ENCODE peak calls at places on chromosomes 13 and 19, in seven cellular contexts. O is IMR-90, M is breast epithelium, E is spleen, S is erythroblast, P is Peyer's patch, V is body of pancreas. R is an unnamed sample.

GRCh38 chr19:36573948-36574726 is 1.0 kb upstream of the ZNF529 start:
- DNase-seq in O (peak), P (no peak), E (no peak), M (no peak), S (no peak), V (no peak), R (peak)

GRCh38 chr19:17406039-17406886 is 833 bp upstream of the BST2 start:
- DNase-seq in V (no peak), O (no peak), S (no peak), P (peak), M (no peak), E (no peak), R (no peak)

GRCh38 chr19:12840091-12841079 is 2.1 kb downstream of the MAST1 start:
- DNase-seq in E (no peak), P (no peak), M (no peak), O (peak), S (peak), V (peak), R (peak)

GRCh38 chr13:36997716-36998427 is 1.3 kb downstream of the ALG5 start:
- DNase-seq in O (peak), M (no peak), E (no peak), P (no peak), V (no peak), S (no peak), R (no peak)

GRCh38 chr13:34408635-34409034 is 533.4 kb upstream of the NBEA start:
- DNase-seq in O (no peak), P (no peak), S (no peak), E (no peak), V (no peak), M (no peak), R (no peak)

GRCh38 chr13:43792456-43792855 is 5.7 kb upstream of the ENOX1 start:
- DNase-seq in S (no peak), V (no peak), P (no peak), O (no peak), M (no peak), E (no peak), R (no peak)

GRCh38 chr13:111460548-111461444 is 140.4 kb downstream of the TEX29 start:
- DNase-seq in O (peak), E (no peak), P (no peak), M (no peak), V (peak), S (no peak), R (peak)

GRCh38 chr19:9128171-9128570 is 1.4 kb upstream of the OR7G3 start:
- DNase-seq in O (peak), M (no peak), E (no peak), S (no peak), P (no peak), V (no peak), R (no peak)

GRCh38 chr13:51626749-51627148 is 42.5 kb downstream of the WDFY2 start:
- DNase-seq in O (no peak), E (no peak), S (no peak), M (no peak), P (no peak), V (peak), R (peak)

GRCh38 chr19:33430674-33431277 is 57.3 kb downstream of the CEBPG start:
- DNase-seq in S (peak), O (peak), M (peak), V (peak), E (peak), P (peak), R (peak)

GRCh38 chr19:47075941-47076340 is 27.5 kb upstream of the TMEM160 start:
- DNase-seq in V (no peak), E (no peak), M (no peak), O (peak), S (no peak), P (no peak), R (peak)

DNA sequence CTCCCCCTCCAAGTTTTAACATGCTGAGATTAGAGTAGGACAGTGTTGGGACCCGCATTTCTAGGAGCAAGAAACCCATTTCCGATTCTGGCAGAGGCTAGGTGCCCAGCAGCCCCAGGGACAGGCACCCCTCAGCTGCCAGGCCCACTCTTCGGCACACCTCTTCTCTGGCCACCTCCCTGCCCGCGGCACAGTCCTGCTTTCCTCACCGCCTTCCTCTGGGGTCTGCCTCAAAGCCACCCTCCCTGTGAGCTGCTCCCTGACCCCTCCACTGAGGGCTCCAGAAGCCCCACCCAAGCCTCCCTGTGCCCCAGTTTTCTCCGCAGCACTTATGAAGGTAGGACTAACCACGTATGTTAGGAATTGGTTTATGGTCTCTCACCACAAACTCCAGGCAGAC is 79.9 kb downstream of the STK24 start:
- DNase-seq in M (no peak), P (no peak), O (no peak), S (no peak), V (no peak), E (peak), R (no peak)
- TF ChIP-seq POLR2A in M (no peak), P (no peak), O (no peak), S (no peak), V (no peak), E (no peak), R (no peak)

GRCh38 chr19:5903502-5904301 is at the start of gene NDUFA11:
- DNase-seq in P (peak), E (peak), M (peak), O (peak), V (peak), S (peak), R (peak)
- TF ChIP-seq POLR2A in P (peak), E (peak), M (peak), O (peak), V (peak), S (peak), R (peak)

GRCh38 chr13:113291997-113292862 is 4.8 kb upstream of the LAMP1 start:
- DNase-seq in P (no peak), E (no peak), S (peak), O (peak), V (no peak), M (no peak), R (no peak)
- TF ChIP-seq POLR2A in P (no peak), E (no peak), S (no peak), O (no peak), V (no peak), M (no peak), R (no peak)

GRCh38 chr19:16327131-16327450 is 2.5 kb downstream of the KLF2 start:
- DNase-seq in V (no peak), P (no peak), S (no peak), O (no peak), E (no peak), M (no peak), R (no peak)

GRCh38 chr19:16326401-16327130 is 1.9 kb downstream of the KLF2 start:
- DNase-seq in E (peak), V (no peak), S (no peak), O (no peak), M (no peak), P (peak), R (no peak)

GRCh38 chr19:16324384-16325160 is at the start of gene KLF2:
- DNase-seq in P (peak), O (peak), E (peak), M (peak), V (peak), S (peak), R (peak)

GRCh38 chr19:16325161-16325527 is 518 bp downstream of the KLF2 start:
- DNase-seq in M (no peak), E (peak), V (peak), P (peak), O (no peak), S (peak), R (no peak)

GRCh38 chr19:16325671-16326400 is 1.2 kb downstream of the KLF2 start:
- DNase-seq in S (no peak), E (peak), P (peak), V (peak), O (no peak), M (no peak), R (peak)
- TF ChIP-seq POLR2A in S (no peak), E (no peak), P (no peak), V (no peak), O (peak), M (no peak), R (no peak)

GRCh38 chr19:45016388-45017314 is 15.4 kb downstream of the RELB start:
- DNase-seq in V (peak), M (peak), S (peak), E (peak), O (peak), P (peak), R (peak)
- TF ChIP-seq POLR2A in V (no peak), M (no peak), S (no peak), E (no peak), O (no peak), P (no peak), R (no peak)